ENCODE peak calls at places on chromosomes 4 and X, in seven cellular contexts. One of them, this sample, is unnamed.

GRCh38 chr4:29581469-29581868 is 1138.7 kb upstream of the PCDH7 start:
- DNase-seq in fibroblast of lung: peak; percentile 39
- DNase-seq in cardiac fibroblast: peak; percentile 30
- DNase-seq in choroid plexus epithelial cell: no peak
- DNase-seq in progenitor cell of endocrine pancreas: no peak
- DNase-seq in A549: no peak
- DNase-seq in pancreas: no peak
- DNase-seq in this sample: no peak

GRCh38 chrX:70442224-70442623 is 2.4 kb upstream of the DLG3 start:
- DNase-seq in choroid plexus epithelial cell: no peak
- DNase-seq in pancreas: no peak
- DNase-seq in A549: no peak
- DNase-seq in progenitor cell of endocrine pancreas: no peak
- DNase-seq in fibroblast of lung: no peak
- DNase-seq in cardiac fibroblast: no peak
- DNase-seq in this sample: no peak

GRCh38 chr4:5753766-5754528 is 42.9 kb downstream of the EVC start:
- DNase-seq in choroid plexus epithelial cell: peak; percentile 97
- DNase-seq in progenitor cell of endocrine pancreas: no peak
- DNase-seq in A549: peak; percentile 48
- DNase-seq in pancreas: no peak
- DNase-seq in cardiac fibroblast: peak; percentile 94
- DNase-seq in fibroblast of lung: peak; percentile 87
- DNase-seq in this sample: no peak

GRCh38 chr4:47167391-47167790 is 136.0 kb downstream of the GABRB1 start:
- DNase-seq in cardiac fibroblast: no peak
- DNase-seq in choroid plexus epithelial cell: no peak
- DNase-seq in pancreas: no peak
- DNase-seq in progenitor cell of endocrine pancreas: no peak
- DNase-seq in fibroblast of lung: no peak
- DNase-seq in A549: no peak
- DNase-seq in this sample: no peak

GRCh38 chrX:2638279-2638678 is 52.8 kb upstream of the CD99 start:
- DNase-seq in cardiac fibroblast: no peak
- DNase-seq in pancreas: no peak
- DNase-seq in choroid plexus epithelial cell: no peak
- DNase-seq in progenitor cell of endocrine pancreas: no peak
- DNase-seq in A549: no peak
- DNase-seq in fibroblast of lung: no peak
- DNase-seq in this sample: no peak

GRCh38 chr4:100356172-100356571 is 161.7 kb downstream of the EMCN start:
- DNase-seq in A549: no peak
- DNase-seq in cardiac fibroblast: no peak
- DNase-seq in progenitor cell of endocrine pancreas: no peak
- DNase-seq in fibroblast of lung: no peak
- DNase-seq in choroid plexus epithelial cell: peak; percentile 94
- DNase-seq in pancreas: no peak
- DNase-seq in this sample: no peak

GRCh38 chr4:91322961-91323360 is 980.8 kb upstream of the GRID2 start:
- DNase-seq in progenitor cell of endocrine pancreas: no peak
- DNase-seq in pancreas: no peak
- DNase-seq in choroid plexus epithelial cell: no peak
- DNase-seq in cardiac fibroblast: no peak
- DNase-seq in A549: no peak
- DNase-seq in fibroblast of lung: no peak
- DNase-seq in this sample: no peak

GRCh38 chrX:130108647-130109428 is 1.5 kb downstream of the ELF4 start:
- DNase-seq in progenitor cell of endocrine pancreas: no peak
- DNase-seq in pancreas: no peak
- DNase-seq in cardiac fibroblast: peak; percentile 40
- DNase-seq in fibroblast of lung: no peak
- DNase-seq in choroid plexus epithelial cell: no peak
- DNase-seq in A549: peak; percentile 74
- DNase-seq in this sample: peak; percentile 75

GRCh38 chrX:95911062-95911461 is 773.6 kb upstream of the DIAPH2 start:
- DNase-seq in cardiac fibroblast: no peak
- DNase-seq in fibroblast of lung: no peak
- DNase-seq in pancreas: no peak
- DNase-seq in progenitor cell of endocrine pancreas: no peak
- DNase-seq in A549: no peak
- DNase-seq in choroid plexus epithelial cell: no peak
- DNase-seq in this sample: no peak

GRCh38 chrX:104833401-104833800 is 267.4 kb downstream of the IL1RAPL2 start:
- DNase-seq in A549: no peak
- DNase-seq in choroid plexus epithelial cell: no peak
- DNase-seq in cardiac fibroblast: no peak
- DNase-seq in progenitor cell of endocrine pancreas: no peak
- DNase-seq in pancreas: no peak
- DNase-seq in fibroblast of lung: peak; percentile 9
- DNase-seq in this sample: no peak

GRCh38 chr4:7811536-7812190 is 128.0 kb downstream of the AFAP1 start:
- DNase-seq in cardiac fibroblast: peak; percentile 84
- DNase-seq in progenitor cell of endocrine pancreas: no peak
- DNase-seq in pancreas: no peak
- DNase-seq in A549: no peak
- DNase-seq in choroid plexus epithelial cell: no peak
- DNase-seq in fibroblast of lung: peak; percentile 95
- DNase-seq in this sample: no peak

GRCh38 chrX:57905141-57905540 is 5.1 kb downstream of the ZXDA start:
- DNase-seq in pancreas: no peak
- DNase-seq in cardiac fibroblast: peak; percentile 4
- DNase-seq in fibroblast of lung: peak; percentile 14
- DNase-seq in A549: no peak
- DNase-seq in choroid plexus epithelial cell: peak; percentile 44
- DNase-seq in progenitor cell of endocrine pancreas: no peak
- DNase-seq in this sample: no peak

GRCh38 chr4:40173470-40173875 is 23.4 kb upstream of the RHOH start:
- DNase-seq in fibroblast of lung: no peak
- DNase-seq in progenitor cell of endocrine pancreas: no peak
- DNase-seq in choroid plexus epithelial cell: no peak
- DNase-seq in cardiac fibroblast: no peak
- DNase-seq in A549: no peak
- DNase-seq in pancreas: no peak
- DNase-seq in this sample: peak; percentile 42

GRCh38 chr4:169659736-169660670 is 39.6 kb downstream of the CLCN3 start:
- DNase-seq in A549: peak; percentile 96
- DNase-seq in choroid plexus epithelial cell: peak; percentile 99
- DNase-seq in pancreas: peak; percentile 83
- DNase-seq in cardiac fibroblast: peak; percentile 99
- DNase-seq in progenitor cell of endocrine pancreas: peak; percentile 33
- DNase-seq in fibroblast of lung: peak; percentile 99
- DNase-seq in this sample: peak; percentile 72

GRCh38 chr4:528296-528695 is 29.3 kb downstream of the PIGG start:
- DNase-seq in cardiac fibroblast: no peak
- DNase-seq in A549: no peak
- DNase-seq in fibroblast of lung: no peak
- DNase-seq in progenitor cell of endocrine pancreas: no peak
- DNase-seq in pancreas: no peak
- DNase-seq in choroid plexus epithelial cell: no peak
- DNase-seq in this sample: no peak

GRCh38 chr4:181819951-181820350 is 423.3 kb upstream of the TENM3 start:
- DNase-seq in choroid plexus epithelial cell: peak; percentile 39
- DNase-seq in progenitor cell of endocrine pancreas: no peak
- DNase-seq in A549: no peak
- DNase-seq in pancreas: no peak
- DNase-seq in cardiac fibroblast: peak; percentile 36
- DNase-seq in fibroblast of lung: peak; percentile 66
- DNase-seq in this sample: no peak

GRCh38 chrX:17814059-17814458 is 47.0 kb downstream of the RAI2 start:
- DNase-seq in pancreas: no peak
- DNase-seq in progenitor cell of endocrine pancreas: no peak
- DNase-seq in fibroblast of lung: no peak
- DNase-seq in choroid plexus epithelial cell: no peak
- DNase-seq in cardiac fibroblast: no peak
- DNase-seq in A549: no peak
- DNase-seq in this sample: no peak

GRCh38 chr4:10664408-10664807 is 20.2 kb downstream of the CLNK start:
- DNase-seq in cardiac fibroblast: peak; percentile 93
- DNase-seq in progenitor cell of endocrine pancreas: no peak
- DNase-seq in choroid plexus epithelial cell: peak; percentile 93
- DNase-seq in pancreas: no peak
- DNase-seq in fibroblast of lung: peak; percentile 90
- DNase-seq in A549: peak; percentile 0
- DNase-seq in this sample: no peak

GRCh38 chr4:167578906-167579305 is 344.6 kb upstream of the SPOCK3 start:
- DNase-seq in progenitor cell of endocrine pancreas: no peak
- DNase-seq in fibroblast of lung: no peak
- DNase-seq in pancreas: no peak
- DNase-seq in cardiac fibroblast: no peak
- DNase-seq in A549: no peak
- DNase-seq in choroid plexus epithelial cell: no peak
- DNase-seq in this sample: no peak

GRCh38 chr4:109576462-109576861 is 16.4 kb downstream of the MCUB start:
- DNase-seq in choroid plexus epithelial cell: no peak
- DNase-seq in fibroblast of lung: no peak
- DNase-seq in progenitor cell of endocrine pancreas: no peak
- DNase-seq in cardiac fibroblast: peak; percentile 54
- DNase-seq in pancreas: no peak
- DNase-seq in A549: no peak
- DNase-seq in this sample: no peak

DNA sequence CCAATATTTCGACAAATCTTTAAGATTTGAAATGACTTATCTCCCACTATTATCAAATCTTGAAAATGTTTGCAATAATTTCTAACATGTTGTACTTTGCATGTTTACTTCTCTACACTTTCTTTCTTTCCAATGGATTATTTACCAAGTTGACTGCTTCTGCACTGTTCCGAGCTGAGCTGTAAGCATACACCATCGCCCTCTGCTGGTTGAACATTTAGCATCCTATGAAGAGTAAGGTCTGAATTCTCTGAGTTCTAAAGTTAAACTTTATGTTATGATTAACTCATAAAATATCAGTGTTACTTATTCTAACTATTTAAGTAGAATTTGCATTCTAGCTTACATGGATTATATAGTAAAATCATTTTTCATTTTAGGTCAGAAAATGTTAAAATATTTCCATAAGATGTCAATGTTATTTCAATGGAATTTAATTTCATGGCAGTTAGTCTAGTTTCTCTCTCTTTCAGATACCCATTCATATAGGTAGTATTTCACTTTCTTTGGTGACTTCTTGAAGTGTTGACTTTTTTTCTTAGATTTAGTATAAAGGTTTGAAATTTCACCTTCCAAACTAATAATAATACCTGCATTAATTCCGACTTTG is 137.4 kb downstream of the DKK2 start:
- DNase-seq in choroid plexus epithelial cell: peak; percentile 87
- DNase-seq in fibroblast of lung: peak; percentile 67
- DNase-seq in A549: peak; percentile 44
- DNase-seq in pancreas: no peak
- DNase-seq in cardiac fibroblast: peak; percentile 51
- DNase-seq in progenitor cell of endocrine pancreas: peak; percentile 23
- DNase-seq in this sample: peak; percentile 25
- TF ChIP-seq CTCF in choroid plexus epithelial cell: peak; percentile 93
- TF ChIP-seq CTCF in fibroblast of lung: peak; percentile 73
- TF ChIP-seq CTCF in A549: peak; percentile 37
- TF ChIP-seq CTCF in pancreas: peak; percentile 10
- TF ChIP-seq CTCF in cardiac fibroblast: peak; percentile 84
- TF ChIP-seq CTCF in progenitor cell of endocrine pancreas: peak; percentile 87
- TF ChIP-seq CTCF in this sample: peak; percentile 70

DNA sequence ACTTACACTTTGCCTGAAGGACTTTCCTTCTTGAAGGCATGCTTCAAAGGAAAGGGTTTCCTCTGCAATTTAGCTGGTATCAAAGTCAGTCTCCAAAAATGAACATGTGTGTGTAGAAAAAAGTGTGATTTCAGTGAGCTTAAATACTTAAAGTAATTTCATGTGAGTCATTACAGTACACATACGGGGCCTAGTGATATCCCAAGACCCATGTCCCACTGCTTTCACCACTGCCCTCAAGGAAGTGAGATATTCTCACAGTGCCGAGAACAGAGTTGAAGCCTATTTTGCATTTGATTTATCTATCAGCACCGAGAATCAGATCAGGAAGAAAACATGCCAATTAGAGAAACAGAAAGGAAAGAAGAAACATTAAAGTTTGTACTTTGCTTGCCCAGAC is 61.0 kb downstream of the CHST7 start:
- DNase-seq in progenitor cell of endocrine pancreas: no peak
- DNase-seq in fibroblast of lung: peak; percentile 38
- DNase-seq in A549: no peak
- DNase-seq in cardiac fibroblast: no peak
- DNase-seq in choroid plexus epithelial cell: no peak
- DNase-seq in pancreas: no peak
- DNase-seq in this sample: no peak
- TF ChIP-seq CTCF in progenitor cell of endocrine pancreas: no peak
- TF ChIP-seq CTCF in fibroblast of lung: no peak
- TF ChIP-seq CTCF in A549: no peak
- TF ChIP-seq CTCF in cardiac fibroblast: no peak
- TF ChIP-seq CTCF in choroid plexus epithelial cell: no peak
- TF ChIP-seq CTCF in pancreas: no peak
- TF ChIP-seq CTCF in this sample: no peak

GRCh38 chr4:67286724-67287123 is 258.6 kb downstream of the CENPC start:
- DNase-seq in cardiac fibroblast: no peak
- DNase-seq in progenitor cell of endocrine pancreas: no peak
- DNase-seq in pancreas: no peak
- DNase-seq in A549: no peak
- DNase-seq in choroid plexus epithelial cell: no peak
- DNase-seq in fibroblast of lung: no peak
- DNase-seq in this sample: no peak

GRCh38 chr4:67291639-67292038 is 253.7 kb downstream of the CENPC start:
- DNase-seq in A549: no peak
- DNase-seq in pancreas: no peak
- DNase-seq in fibroblast of lung: no peak
- DNase-seq in progenitor cell of endocrine pancreas: no peak
- DNase-seq in choroid plexus epithelial cell: no peak
- DNase-seq in cardiac fibroblast: no peak
- DNase-seq in this sample: no peak

GRCh38 chr4:67292045-67292444 is 253.3 kb downstream of the CENPC start:
- DNase-seq in pancreas: no peak
- DNase-seq in choroid plexus epithelial cell: no peak
- DNase-seq in cardiac fibroblast: no peak
- DNase-seq in progenitor cell of endocrine pancreas: no peak
- DNase-seq in fibroblast of lung: no peak
- DNase-seq in A549: no peak
- DNase-seq in this sample: no peak

GRCh38 chr4:67292649-67293048 is 252.7 kb downstream of the CENPC start:
- DNase-seq in progenitor cell of endocrine pancreas: no peak
- DNase-seq in choroid plexus epithelial cell: no peak
- DNase-seq in A549: no peak
- DNase-seq in pancreas: no peak
- DNase-seq in fibroblast of lung: no peak
- DNase-seq in cardiac fibroblast: peak; percentile 8
- DNase-seq in this sample: no peak

GRCh38 chr4:67288964-67289363 is 256.3 kb downstream of the CENPC start:
- DNase-seq in fibroblast of lung: no peak
- DNase-seq in cardiac fibroblast: peak; percentile 5
- DNase-seq in progenitor cell of endocrine pancreas: peak; percentile 30
- DNase-seq in A549: peak; percentile 24
- DNase-seq in choroid plexus epithelial cell: peak; percentile 2
- DNase-seq in pancreas: no peak
- DNase-seq in this sample: peak; percentile 33
- TF ChIP-seq CTCF in fibroblast of lung: no peak
- TF ChIP-seq CTCF in cardiac fibroblast: peak; percentile 21
- TF ChIP-seq CTCF in progenitor cell of endocrine pancreas: peak; percentile 70
- TF ChIP-seq CTCF in A549: no peak
- TF ChIP-seq CTCF in choroid plexus epithelial cell: peak; percentile 17
- TF ChIP-seq CTCF in pancreas: no peak
- TF ChIP-seq CTCF in this sample: peak; percentile 54

GRCh38 chrX:74389016-74389415 is 32.3 kb upstream of the SLC16A2 start:
- DNase-seq in cardiac fibroblast: no peak
- DNase-seq in choroid plexus epithelial cell: no peak
- DNase-seq in A549: peak; percentile 3
- DNase-seq in fibroblast of lung: no peak
- DNase-seq in progenitor cell of endocrine pancreas: no peak
- DNase-seq in pancreas: no peak
- DNase-seq in this sample: no peak

GRCh38 chrX:74382613-74383012 is 38.7 kb upstream of the SLC16A2 start:
- DNase-seq in pancreas: peak; percentile 58
- DNase-seq in A549: peak; percentile 57
- DNase-seq in cardiac fibroblast: peak; percentile 72
- DNase-seq in progenitor cell of endocrine pancreas: peak; percentile 23
- DNase-seq in fibroblast of lung: peak; percentile 80
- DNase-seq in choroid plexus epithelial cell: peak; percentile 73
- DNase-seq in this sample: peak; percentile 49

GRCh38 chrX:74383611-74384010 is 37.7 kb upstream of the SLC16A2 start:
- DNase-seq in choroid plexus epithelial cell: peak; percentile 73
- DNase-seq in fibroblast of lung: peak; percentile 62
- DNase-seq in progenitor cell of endocrine pancreas: no peak
- DNase-seq in A549: peak; percentile 58
- DNase-seq in pancreas: peak; percentile 16
- DNase-seq in cardiac fibroblast: peak; percentile 71
- DNase-seq in this sample: peak; percentile 21
- TF ChIP-seq CTCF in choroid plexus epithelial cell: peak; percentile 79
- TF ChIP-seq CTCF in fibroblast of lung: peak; percentile 62
- TF ChIP-seq CTCF in progenitor cell of endocrine pancreas: peak; percentile 45
- TF ChIP-seq CTCF in A549: peak; percentile 61
- TF ChIP-seq CTCF in pancreas: peak; percentile 25
- TF ChIP-seq CTCF in cardiac fibroblast: peak; percentile 66
- TF ChIP-seq CTCF in this sample: peak; percentile 23